ENCODE peak calls at places on chromosomes 7 and 10, in ten cellular contexts. One of them, this sample, is unnamed.

GRCh38 chr7:35436452-35436851 is 182.6 kb upstream of the TBX20 start:
- DNase-seq in transverse colon: no peak
- DNase-seq in IMR-90: no peak
- DNase-seq in CD8-positive, alpha-beta T cell: no peak
- DNase-seq in astrocyte of the spinal cord: no peak
- DNase-seq in RWPE1: no peak
- DNase-seq in GM20000: no peak
- DNase-seq in GM06990: no peak
- DNase-seq in ovary: no peak
- DNase-seq in A549: no peak
- DNase-seq in this sample: no peak

GRCh38 chr10:96664563-96664962 is 55.8 kb downstream of the PIK3AP1 start:
- DNase-seq in transverse colon: no peak
- DNase-seq in IMR-90: no peak
- DNase-seq in CD8-positive, alpha-beta T cell: no peak
- DNase-seq in astrocyte of the spinal cord: no peak
- DNase-seq in RWPE1: no peak
- DNase-seq in GM20000: peak; percentile 44
- DNase-seq in GM06990: no peak
- DNase-seq in ovary: no peak
- DNase-seq in A549: no peak
- DNase-seq in this sample: peak; percentile 18

GRCh38 chr10:121633056-121633455 is 34.8 kb upstream of the FGFR2 start:
- DNase-seq in transverse colon: no peak
- DNase-seq in IMR-90: no peak
- DNase-seq in CD8-positive, alpha-beta T cell: no peak
- DNase-seq in astrocyte of the spinal cord: no peak
- DNase-seq in RWPE1: no peak
- DNase-seq in GM20000: no peak
- DNase-seq in GM06990: no peak
- DNase-seq in ovary: no peak
- DNase-seq in A549: no peak
- DNase-seq in this sample: no peak

GRCh38 chr7:46129831-46130230 is 208.8 kb upstream of the IGFBP3 start:
- DNase-seq in transverse colon: no peak
- DNase-seq in IMR-90: no peak
- DNase-seq in CD8-positive, alpha-beta T cell: no peak
- DNase-seq in astrocyte of the spinal cord: no peak
- DNase-seq in RWPE1: peak; percentile 26
- DNase-seq in GM20000: no peak
- DNase-seq in GM06990: no peak
- DNase-seq in ovary: no peak
- DNase-seq in A549: no peak
- DNase-seq in this sample: peak; percentile 18

GRCh38 chr7:138937484-138937883 is 43.7 kb downstream of the KIAA1549 start:
- DNase-seq in transverse colon: no peak
- DNase-seq in IMR-90: no peak
- DNase-seq in CD8-positive, alpha-beta T cell: no peak
- DNase-seq in astrocyte of the spinal cord: no peak
- DNase-seq in RWPE1: no peak
- DNase-seq in GM20000: no peak
- DNase-seq in GM06990: no peak
- DNase-seq in ovary: no peak
- DNase-seq in A549: no peak
- DNase-seq in this sample: no peak

GRCh38 chr10:70906953-70907618 is 18.7 kb upstream of the PCBD1 start:
- DNase-seq in transverse colon: peak; percentile 23
- DNase-seq in IMR-90: no peak
- DNase-seq in CD8-positive, alpha-beta T cell: no peak
- DNase-seq in astrocyte of the spinal cord: no peak
- DNase-seq in RWPE1: no peak
- DNase-seq in GM20000: no peak
- DNase-seq in GM06990: no peak
- DNase-seq in ovary: peak; percentile 7
- DNase-seq in A549: no peak
- DNase-seq in this sample: no peak

GRCh38 chr7:125605241-125605640 is 675.6 kb upstream of the POT1 start:
- DNase-seq in transverse colon: no peak
- DNase-seq in IMR-90: no peak
- DNase-seq in CD8-positive, alpha-beta T cell: no peak
- DNase-seq in astrocyte of the spinal cord: peak; percentile 60
- DNase-seq in RWPE1: no peak
- DNase-seq in GM20000: no peak
- DNase-seq in GM06990: no peak
- DNase-seq in ovary: no peak
- DNase-seq in A549: no peak
- DNase-seq in this sample: no peak

GRCh38 chr7:47366211-47366610 is 215.7 kb downstream of the TNS3 start:
- DNase-seq in transverse colon: no peak
- DNase-seq in IMR-90: no peak
- DNase-seq in CD8-positive, alpha-beta T cell: no peak
- DNase-seq in astrocyte of the spinal cord: no peak
- DNase-seq in RWPE1: no peak
- DNase-seq in GM20000: no peak
- DNase-seq in GM06990: no peak
- DNase-seq in ovary: no peak
- DNase-seq in A549: no peak
- DNase-seq in this sample: no peak

GRCh38 chr10:58436071-58436470 is 50.9 kb downstream of the TFAM start:
- DNase-seq in transverse colon: no peak
- DNase-seq in IMR-90: no peak
- DNase-seq in CD8-positive, alpha-beta T cell: peak; percentile 20
- DNase-seq in astrocyte of the spinal cord: no peak
- DNase-seq in RWPE1: peak; percentile 46
- DNase-seq in GM20000: no peak
- DNase-seq in GM06990: no peak
- DNase-seq in ovary: no peak
- DNase-seq in A549: peak; percentile 27
- DNase-seq in this sample: peak; percentile 22

GRCh38 chr7:94662548-94662947 is 6.6 kb upstream of the SGCE start:
- DNase-seq in transverse colon: no peak
- DNase-seq in IMR-90: no peak
- DNase-seq in CD8-positive, alpha-beta T cell: no peak
- DNase-seq in astrocyte of the spinal cord: no peak
- DNase-seq in RWPE1: no peak
- DNase-seq in GM20000: no peak
- DNase-seq in GM06990: no peak
- DNase-seq in ovary: no peak
- DNase-seq in A549: no peak
- DNase-seq in this sample: no peak
- TF ChIP-seq CTCF in transverse colon: no peak
- TF ChIP-seq CTCF in IMR-90: no peak
- TF ChIP-seq CTCF in CD8-positive, alpha-beta T cell: no peak
- TF ChIP-seq CTCF in astrocyte of the spinal cord: no peak
- TF ChIP-seq CTCF in RWPE1: no peak
- TF ChIP-seq CTCF in GM20000: no peak
- TF ChIP-seq CTCF in GM06990: no peak
- TF ChIP-seq CTCF in ovary: no peak
- TF ChIP-seq CTCF in A549: no peak
- TF ChIP-seq CTCF in this sample: no peak

GRCh38 chr10:75295901-75296441 is 60.2 kb upstream of the COMTD1 start:
- DNase-seq in transverse colon: no peak
- DNase-seq in IMR-90: peak; percentile 21
- DNase-seq in CD8-positive, alpha-beta T cell: no peak
- DNase-seq in astrocyte of the spinal cord: no peak
- DNase-seq in RWPE1: no peak
- DNase-seq in GM20000: no peak
- DNase-seq in GM06990: no peak
- DNase-seq in ovary: no peak
- DNase-seq in A549: no peak
- DNase-seq in this sample: no peak

GRCh38 chr10:75294518-75294865 is 58.7 kb upstream of the COMTD1 start:
- DNase-seq in transverse colon: no peak
- DNase-seq in IMR-90: no peak
- DNase-seq in CD8-positive, alpha-beta T cell: no peak
- DNase-seq in astrocyte of the spinal cord: no peak
- DNase-seq in RWPE1: no peak
- DNase-seq in GM20000: no peak
- DNase-seq in GM06990: no peak
- DNase-seq in ovary: peak; percentile 66
- DNase-seq in A549: peak; percentile 23
- DNase-seq in this sample: no peak

GRCh38 chr10:75294031-75294437 is 58.3 kb upstream of the COMTD1 start:
- DNase-seq in transverse colon: no peak
- DNase-seq in IMR-90: no peak
- DNase-seq in CD8-positive, alpha-beta T cell: no peak
- DNase-seq in astrocyte of the spinal cord: peak; percentile 22
- DNase-seq in RWPE1: no peak
- DNase-seq in GM20000: no peak
- DNase-seq in GM06990: no peak
- DNase-seq in ovary: peak; percentile 41
- DNase-seq in A549: no peak
- DNase-seq in this sample: no peak

GRCh38 chr10:75293456-75293840 is 57.7 kb upstream of the COMTD1 start:
- DNase-seq in transverse colon: no peak
- DNase-seq in IMR-90: peak; percentile 25
- DNase-seq in CD8-positive, alpha-beta T cell: no peak
- DNase-seq in astrocyte of the spinal cord: no peak
- DNase-seq in RWPE1: no peak
- DNase-seq in GM20000: no peak
- DNase-seq in GM06990: no peak
- DNase-seq in ovary: peak; percentile 42
- DNase-seq in A549: no peak
- DNase-seq in this sample: no peak

DNA sequence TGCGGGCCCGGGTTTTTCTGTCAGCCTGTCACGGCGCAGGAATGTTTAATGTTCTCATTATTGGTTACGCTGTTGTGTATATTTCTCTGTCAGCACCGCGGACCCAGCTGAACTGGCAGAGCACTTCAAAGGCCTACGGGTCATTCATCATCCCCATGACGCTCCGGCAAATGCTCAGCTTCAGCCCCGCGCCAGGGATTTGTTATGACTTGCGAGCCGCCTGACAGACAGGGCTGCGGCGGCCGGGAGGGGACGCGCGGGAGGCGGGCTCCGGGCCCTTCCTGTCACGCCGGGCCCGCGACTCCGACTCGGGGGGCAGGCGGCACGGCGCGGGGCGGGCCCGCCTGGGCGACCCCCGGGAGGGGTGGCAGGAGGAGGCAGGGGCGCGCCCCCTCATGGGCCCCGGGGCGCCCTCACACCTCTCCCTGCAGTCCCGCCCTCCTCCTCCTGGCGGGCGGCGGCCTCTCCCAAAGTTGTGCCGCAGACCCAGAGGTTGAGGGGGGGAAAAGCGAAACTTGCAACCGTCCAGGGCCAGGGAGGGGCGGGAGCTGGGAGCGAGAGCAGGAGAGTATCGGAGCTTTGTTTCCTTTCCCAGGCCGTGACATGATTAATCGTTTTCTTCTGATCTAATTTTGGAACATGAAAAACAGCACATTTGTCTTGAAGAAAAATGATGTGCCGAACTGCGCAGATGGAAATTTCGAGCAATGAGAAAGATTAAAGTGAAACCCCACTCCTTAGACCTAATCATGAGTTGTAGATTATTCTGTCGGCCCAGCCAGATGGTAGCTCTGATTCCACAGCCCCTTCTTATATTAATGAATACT is 59.3 kb upstream of the COMTD1 start:
- DNase-seq in transverse colon: peak; percentile 74
- DNase-seq in IMR-90: peak; percentile 93
- DNase-seq in CD8-positive, alpha-beta T cell: peak; percentile 72
- DNase-seq in astrocyte of the spinal cord: peak; percentile 91
- DNase-seq in RWPE1: peak; percentile 95
- DNase-seq in GM20000: peak; percentile 73
- DNase-seq in GM06990: peak; percentile 42
- DNase-seq in ovary: peak; percentile 85
- DNase-seq in A549: peak; percentile 84
- DNase-seq in this sample: peak; percentile 61
- TF ChIP-seq CTCF in transverse colon: peak; percentile 28
- TF ChIP-seq CTCF in IMR-90: peak; percentile 18
- TF ChIP-seq CTCF in CD8-positive, alpha-beta T cell: peak; percentile 37
- TF ChIP-seq CTCF in astrocyte of the spinal cord: peak; percentile 9
- TF ChIP-seq CTCF in RWPE1: peak; percentile 48
- TF ChIP-seq CTCF in GM20000: no peak
- TF ChIP-seq CTCF in GM06990: peak; percentile 17
- TF ChIP-seq CTCF in ovary: no peak
- TF ChIP-seq CTCF in A549: peak; percentile 23
- TF ChIP-seq CTCF in this sample: peak; percentile 14

DNA sequence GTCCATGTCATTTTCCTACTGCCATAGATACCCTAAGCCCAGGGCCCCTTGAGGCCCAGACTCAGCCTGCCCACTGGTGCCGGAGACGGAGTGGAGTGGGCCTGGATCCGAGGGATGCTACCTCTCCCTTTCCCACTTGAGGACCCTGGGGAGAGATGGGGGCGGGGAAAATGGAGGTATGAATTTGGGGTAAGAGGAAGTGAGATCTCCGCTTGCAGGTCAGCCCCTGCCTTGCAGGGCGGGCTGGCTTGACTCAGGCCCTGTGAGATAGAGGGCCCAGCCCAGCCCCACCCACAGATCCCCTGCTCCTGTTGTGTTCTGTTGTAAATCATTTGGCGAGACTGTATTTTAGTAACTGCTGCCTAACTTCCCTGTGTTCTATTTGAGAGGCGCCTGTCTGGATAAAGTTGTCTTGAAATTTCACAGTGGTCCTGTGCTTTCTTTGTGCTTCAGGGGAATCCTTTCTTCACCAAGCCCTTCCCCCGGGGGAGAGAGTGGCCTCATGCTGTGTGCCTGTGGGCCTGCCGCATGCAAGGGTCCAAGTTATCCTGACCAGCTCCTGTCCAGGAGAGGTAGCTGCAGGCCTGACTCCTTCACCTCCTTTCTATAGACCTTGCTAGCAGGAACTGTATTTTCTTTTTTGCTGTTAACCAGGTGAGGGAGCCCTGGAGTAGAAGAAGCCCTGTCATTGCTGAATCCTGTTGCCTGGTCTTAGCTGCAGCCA is 13.3 kb downstream of the YKT6 start:
- DNase-seq in transverse colon: no peak
- DNase-seq in IMR-90: peak; percentile 41
- DNase-seq in CD8-positive, alpha-beta T cell: no peak
- DNase-seq in astrocyte of the spinal cord: peak; percentile 34
- DNase-seq in RWPE1: peak; percentile 60
- DNase-seq in GM20000: peak; percentile 78
- DNase-seq in GM06990: no peak
- DNase-seq in ovary: peak; percentile 3
- DNase-seq in A549: peak; percentile 63
- DNase-seq in this sample: peak; percentile 46
- TF ChIP-seq CTCF in transverse colon: no peak
- TF ChIP-seq CTCF in IMR-90: peak; percentile 45
- TF ChIP-seq CTCF in CD8-positive, alpha-beta T cell: no peak
- TF ChIP-seq CTCF in astrocyte of the spinal cord: peak; percentile 51
- TF ChIP-seq CTCF in RWPE1: peak; percentile 47
- TF ChIP-seq CTCF in GM20000: peak; percentile 51
- TF ChIP-seq CTCF in GM06990: peak; percentile 55
- TF ChIP-seq CTCF in ovary: no peak
- TF ChIP-seq CTCF in A549: peak; percentile 46
- TF ChIP-seq CTCF in this sample: no peak

DNA sequence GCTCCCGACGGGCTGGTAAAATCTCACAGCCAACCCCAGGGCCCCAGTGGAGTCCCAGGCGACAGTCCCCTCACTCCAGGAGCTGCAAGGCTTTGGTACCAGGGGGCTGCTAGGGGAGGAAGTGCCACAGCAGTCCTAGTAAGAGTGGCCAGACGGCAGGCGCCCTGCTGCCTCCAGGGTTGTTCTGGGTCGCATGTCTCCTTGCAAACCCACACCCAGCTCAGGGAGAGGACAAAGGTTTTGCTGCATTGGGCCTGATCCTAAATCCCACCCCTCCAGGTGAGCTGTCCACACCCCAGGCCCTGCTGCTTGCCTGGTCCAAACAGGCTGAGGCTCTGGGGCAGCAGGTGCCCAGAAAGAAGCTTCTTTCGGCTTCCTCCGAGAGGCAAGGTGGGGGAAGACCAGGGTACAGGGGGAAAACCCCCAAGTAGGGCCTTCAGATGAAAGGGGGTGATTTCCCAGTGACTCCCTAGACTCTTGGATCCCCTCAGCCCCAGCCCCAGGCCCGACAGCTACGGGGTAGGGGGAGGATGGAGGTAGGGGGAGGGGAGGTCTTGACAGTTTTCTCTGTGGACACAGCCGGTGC is 4.2 kb upstream of the KCP start:
- DNase-seq in transverse colon: no peak
- DNase-seq in IMR-90: no peak
- DNase-seq in CD8-positive, alpha-beta T cell: no peak
- DNase-seq in astrocyte of the spinal cord: no peak
- DNase-seq in RWPE1: no peak
- DNase-seq in GM20000: peak; percentile 86
- DNase-seq in GM06990: peak; percentile 71
- DNase-seq in ovary: no peak
- DNase-seq in A549: no peak
- DNase-seq in this sample: no peak
- TF ChIP-seq CTCF in transverse colon: no peak
- TF ChIP-seq CTCF in IMR-90: no peak
- TF ChIP-seq CTCF in CD8-positive, alpha-beta T cell: no peak
- TF ChIP-seq CTCF in astrocyte of the spinal cord: no peak
- TF ChIP-seq CTCF in RWPE1: no peak
- TF ChIP-seq CTCF in GM20000: no peak
- TF ChIP-seq CTCF in GM06990: peak; percentile 27
- TF ChIP-seq CTCF in ovary: no peak
- TF ChIP-seq CTCF in A549: no peak
- TF ChIP-seq CTCF in this sample: no peak

This sample was measured in endothelial cell.